ENCODE peak calls at places on chromosomes 6 and 20, in five cellular contexts. B is NB4, O is cardiac fibroblast, N is H9, Q is adrenal gland. M is an unnamed sample.

GRCh38 chr6:27687154-27688013 is 214.5 kb upstream of the ZNF184 start:
- DNase-seq in B (peak; percentile 95), N (peak; percentile 96), O (peak; percentile 84), Q (peak; percentile 64), M (peak; percentile 62)

GRCh38 chr6:156777866-156778614 is 862 bp downstream of the ARID1B start:
- DNase-seq in B (peak; percentile 83), Q (peak; percentile 52), N (peak; percentile 54), O (peak; percentile 51), M (peak; percentile 70)

GRCh38 chr6:109816452-109817374 is 125.6 kb downstream of the FIG4 start:
- DNase-seq in O (no peak), N (no peak), B (no peak), Q (no peak), M (no peak)

GRCh38 chr6:121435444-121436069 is at the start of gene GJA1:
- DNase-seq in Q (peak; percentile 74), O (peak; percentile 92), B (peak; percentile 87), N (peak; percentile 82), M (no peak)

GRCh38 chr6:116982401-116982800 is 105.4 kb downstream of the RFX6 start:
- DNase-seq in O (no peak), Q (no peak), N (no peak), B (no peak), M (no peak)

GRCh38 chr20:38270869-38271608 is 10.5 kb upstream of the KIAA1755 start:
- DNase-seq in Q (peak; percentile 36), N (no peak), B (peak; percentile 24), O (peak; percentile 97), M (no peak)

GRCh38 chr6:132190815-132191175 is 210.5 kb downstream of the MOXD1 start:
- DNase-seq in N (no peak), Q (no peak), B (no peak), O (peak; percentile 88), M (no peak)

GRCh38 chr6:134046054-134046453 is 6.4 kb downstream of the SLC2A12 start:
- DNase-seq in O (no peak), N (no peak), B (no peak), Q (no peak), M (no peak)

GRCh38 chr6:154399097-154399496 is 42.5 kb upstream of the IPCEF1 start:
- DNase-seq in N (no peak), B (no peak), O (peak; percentile 82), Q (no peak), M (no peak)

GRCh38 chr20:44035924-44036323 is 121.3 kb downstream of the TOX2 start:
- DNase-seq in O (no peak), B (no peak), Q (no peak), N (no peak), M (no peak)

GRCh38 chr6:110877154-110877564 is 2.6 kb downstream of the AMD1 start:
- DNase-seq in O (peak; percentile 13), Q (no peak), B (no peak), N (no peak), M (no peak)

GRCh38 chr20:57902478-57902877 is 192.7 kb upstream of the PMEPA1 start:
- DNase-seq in Q (no peak), B (peak; percentile 68), O (peak; percentile 10), N (no peak), M (no peak)

GRCh38 chr6:119340766-119341487 is 8.6 kb downstream of the MAN1A1 start:
- DNase-seq in N (peak; percentile 53), O (no peak), Q (no peak), B (no peak), M (no peak)

GRCh38 chr6:127100510-127101140 is 17.8 kb upstream of the RSPO3 start:
- DNase-seq in Q (no peak), B (peak; percentile 61), O (peak; percentile 54), N (no peak), M (no peak)

GRCh38 chr6:44219053-44219814 is 2.5 kb downstream of the MYMX start:
- DNase-seq in N (peak; percentile 96), B (peak; percentile 92), Q (peak; percentile 85), O (peak; percentile 36), M (no peak)

GRCh38 chr20:24785141-24785924 is 163.7 kb upstream of the CST7 start:
- DNase-seq in B (no peak), N (no peak), O (peak; percentile 20), Q (no peak), M (no peak)

GRCh38 chr6:155599571-155599970 is 143.9 kb upstream of the NOX3 start:
- DNase-seq in Q (no peak), N (no peak), B (no peak), O (no peak), M (no peak)

GRCh38 chr20:32678948-32679347 is 5.2 kb upstream of the C20orf203 start:
- DNase-seq in Q (peak; percentile 59), B (no peak), O (no peak), N (no peak), M (no peak)

GRCh38 chr6:2021713-2022125 is 223.7 kb downstream of the GMDS start:
- DNase-seq in N (no peak), Q (peak; percentile 35), B (peak; percentile 47), O (peak; percentile 54), M (no peak)

GRCh38 chr6:33914519-33915120 is 110.8 kb upstream of the MLN start:
- DNase-seq in O (no peak), B (peak; percentile 82), Q (no peak), N (no peak), M (peak; percentile 47)

GRCh38 chr6:135192256-135193174 is 11.4 kb downstream of the MYB start:
- DNase-seq in Q (no peak), N (no peak), O (no peak), B (peak; percentile 83), M (no peak)

GRCh38 chr6:117531346-117531745 is 48.9 kb downstream of the DCBLD1 start:
- DNase-seq in B (no peak), Q (no peak), N (no peak), O (peak; percentile 49), M (no peak)

GRCh38 chr6:151502499-151502898 is 8.7 kb downstream of the CCDC170 start:
- DNase-seq in Q (no peak), O (peak; percentile 55), N (no peak), B (peak; percentile 33), M (no peak)

GRCh38 chr6:33728438-33728837 is 16.9 kb upstream of the UQCC2 start:
- DNase-seq in N (no peak), Q (no peak), B (no peak), O (no peak), M (no peak)

GRCh38 chr20:43947316-43947710 is 32.7 kb downstream of the TOX2 start:
- DNase-seq in O (no peak), Q (no peak), N (no peak), B (no peak), M (no peak)

GRCh38 chr6:67736816-67737215 is 898.3 kb upstream of the ADGRB3 start:
- DNase-seq in B (no peak), O (peak; percentile 34), N (no peak), Q (no peak), M (no peak)

GRCh38 chr20:50256577-50256976 is 65.9 kb downstream of the CEBPB start:
- DNase-seq in Q (no peak), N (peak; percentile 53), O (peak; percentile 49), B (peak; percentile 46), M (no peak)

GRCh38 chr6:1971612-1972011 is 273.8 kb downstream of the GMDS start:
- DNase-seq in B (no peak), O (no peak), Q (no peak), N (no peak), M (no peak)

GRCh38 chr20:58650181-58650775 is 805 bp upstream of the STX16 start:
- DNase-seq in N (peak; percentile 44), B (no peak), O (no peak), Q (peak; percentile 37), M (peak; percentile 34)

GRCh38 chr6:43917878-43918382 is 147.9 kb downstream of the VEGFA start:
- DNase-seq in N (no peak), Q (no peak), B (peak; percentile 55), O (peak; percentile 83), M (no peak)

GRCh38 chr6:27889275-27889627 is 22.9 kb downstream of the OR2B2 start:
- DNase-seq in Q (no peak), B (peak; percentile 79), O (peak; percentile 20), N (no peak), M (no peak)

GRCh38 chr6:56372621-56373020 is 125.2 kb upstream of the COL21A1 start:
- DNase-seq in O (peak; percentile 84), B (no peak), Q (no peak), N (no peak), M (no peak)

GRCh38 chr20:36925234-36925633 is 26.3 kb downstream of the SAMHD1 start:
- DNase-seq in Q (no peak), O (no peak), B (no peak), N (no peak), M (no peak)

DNA sequence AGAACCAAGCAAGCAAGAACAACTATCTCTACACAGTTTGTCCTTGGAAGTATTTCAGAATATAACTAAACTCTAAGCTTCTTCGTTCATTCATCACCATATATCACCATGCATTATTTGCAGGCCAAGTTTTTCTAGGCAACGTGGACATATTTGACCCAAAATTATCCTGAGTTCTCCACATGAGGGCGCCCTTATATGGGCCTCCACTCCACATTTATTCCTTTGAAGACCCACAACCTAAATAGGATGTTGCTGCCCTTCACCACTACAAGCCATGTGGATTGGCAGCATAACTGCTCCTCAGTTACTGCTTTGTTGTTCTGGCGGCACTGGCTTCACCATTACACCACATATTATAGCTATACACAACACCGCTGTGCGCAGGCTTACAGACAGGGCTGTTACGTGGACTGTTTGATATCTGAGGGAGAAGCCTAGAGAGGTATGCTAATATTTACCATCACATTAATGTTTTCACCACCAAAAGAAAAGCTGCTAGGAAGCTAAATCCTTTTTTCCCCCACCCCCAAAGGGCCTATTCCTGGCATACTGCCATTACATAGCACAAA is 411.8 kb downstream of the C6orf118 start:
- DNase-seq in N (no peak), O (no peak), B (peak; percentile 52), Q (no peak), M (no peak)
- TF ChIP-seq CTCF in N (peak; percentile 66), O (no peak), B (peak; percentile 24), Q (no peak), M (no peak)

GRCh38 chr6:50025258-50025657 is 3.5 kb upstream of the DEFB110 start:
- DNase-seq in O (no peak), Q (no peak), N (no peak), B (no peak), M (no peak)

GRCh38 chr6:50030350-50030749 is 8.6 kb upstream of the DEFB110 start:
- DNase-seq in O (no peak), Q (no peak), B (no peak), N (peak; percentile 36), M (no peak)

GRCh38 chr6:50030777-50031562 is 9.2 kb upstream of the DEFB110 start:
- DNase-seq in B (peak; percentile 32), Q (no peak), N (peak; percentile 87), O (no peak), M (no peak)
- TF ChIP-seq CTCF in B (peak; percentile 30), Q (no peak), N (peak; percentile 75), O (no peak), M (no peak)

GRCh38 chr6:106356382-106356781 is 4.1 kb upstream of the CRYBG1 start:
- DNase-seq in B (no peak), O (no peak), N (no peak), Q (no peak), M (no peak)
- TF ChIP-seq CTCF in B (no peak), O (no peak), N (no peak), Q (no peak), M (no peak)

DNA sequence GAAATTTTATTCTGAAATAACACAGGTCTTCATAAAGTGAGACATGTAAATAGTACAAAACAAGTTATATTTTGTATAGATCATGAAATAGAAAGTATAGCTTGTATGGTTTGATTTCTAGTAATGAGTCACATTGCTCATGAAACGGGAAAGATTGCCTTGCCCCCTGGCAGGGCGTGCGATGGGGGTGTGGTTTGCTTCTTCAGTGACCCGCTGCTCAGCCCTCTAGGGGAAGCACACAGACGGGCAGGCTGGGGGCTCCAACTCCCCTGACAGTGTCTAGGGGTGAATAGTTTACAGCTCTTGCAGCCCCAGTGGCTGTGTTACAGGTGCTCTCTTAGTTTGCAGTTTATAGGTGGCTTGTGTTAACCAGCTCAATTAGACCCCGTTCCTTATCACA is 170.5 kb upstream of the RGS17 start:
- DNase-seq in N (peak; percentile 37), B (no peak), O (no peak), Q (no peak), M (no peak)
- TF ChIP-seq CTCF in N (peak; percentile 31), B (no peak), O (no peak), Q (no peak), M (no peak)

M was measured in CD4-positive, alpha-beta T cell.